ENCODE peak calls at places on chromosomes 12 and 14, in five cellular contexts. F is tibial nerve, U is adrenal gland, P is activated T-cell treated with anti-CD3 and anti-CD28 coated beads for 1 hour, O is Karpas-422. V is an unnamed sample.

GRCh38 chr12:95863337-95863736 is 4.6 kb downstream of the SNRPF start:
- DNase-seq in U (no peak), F (no peak), O (no peak), P (no peak), V (no peak)

GRCh38 chr14:63006515-63006914 is 38.7 kb downstream of the KCNH5 start:
- DNase-seq in F (no peak), P (no peak), O (no peak), U (no peak), V (no peak)

GRCh38 chr14:73753887-73754880 is 40.0 kb upstream of the PNMA1 start:
- DNase-seq in U (peak), O (peak), F (no peak), P (no peak), V (no peak)

GRCh38 chr12:100733817-100734593 is 60.6 kb upstream of the ANO4 start:
- DNase-seq in P (no peak), F (no peak), O (peak), U (no peak), V (no peak)

GRCh38 chr14:37246427-37246829 is 48.7 kb downstream of the MIPOL1 start:
- DNase-seq in F (no peak), P (no peak), U (no peak), O (peak), V (no peak)

GRCh38 chr12:117151195-117152031 is 38.9 kb downstream of the FBXO21 start:
- DNase-seq in P (no peak), O (no peak), U (peak), F (peak), V (peak)

GRCh38 chr12:106506691-106507090 is 76.1 kb upstream of the RFX4 start:
- DNase-seq in O (no peak), P (no peak), U (no peak), F (no peak), V (no peak)

GRCh38 chr12:124454735-124455134 is 112.7 kb downstream of the NCOR2 start:
- DNase-seq in F (no peak), U (no peak), P (no peak), O (no peak), V (no peak)

GRCh38 chr12:84508325-84508861 is 404.2 kb downstream of the SLC6A15 start:
- DNase-seq in F (no peak), O (peak), P (no peak), U (peak), V (no peak)

GRCh38 chr14:30620178-30620577 is 1.9 kb upstream of the SCFD1 start:
- DNase-seq in F (no peak), U (no peak), P (no peak), O (peak), V (no peak)

GRCh38 chr12:69290545-69291277 is 51.3 kb downstream of the CPSF6 start:
- DNase-seq in F (peak), O (peak), U (peak), P (peak), V (peak)

GRCh38 chr12:53051881-53052412 is 2.1 kb downstream of the TNS2 start:
- DNase-seq in O (no peak), U (no peak), P (no peak), F (no peak), V (no peak)

GRCh38 chr14:30251557-30252100 is 307.3 kb upstream of the G2E3 start:
- DNase-seq in F (no peak), U (no peak), P (no peak), O (no peak), V (no peak)